ENCODE peak calls at places on chromosomes 6 and 20, in eight cellular contexts. One of them, this sample, is unnamed.

GRCh38 chr20:34680586-34680985 is 3.7 kb upstream of the PIGU start:
- DNase-seq in ascending aorta: no peak
- DNase-seq in uterus: no peak
- DNase-seq in brain microvascular endothelial cell: no peak
- DNase-seq in adrenal gland: no peak
- DNase-seq in fibroblast of lung: peak
- DNase-seq in body of pancreas: no peak
- DNase-seq in heart left ventricle: no peak
- DNase-seq in this sample: no peak

GRCh38 chr6:68559052-68559451 is 76.0 kb upstream of the ADGRB3 start:
- DNase-seq in ascending aorta: no peak
- DNase-seq in uterus: no peak
- DNase-seq in brain microvascular endothelial cell: no peak
- DNase-seq in adrenal gland: no peak
- DNase-seq in fibroblast of lung: peak
- DNase-seq in body of pancreas: no peak
- DNase-seq in heart left ventricle: no peak
- DNase-seq in this sample: no peak

GRCh38 chr6:42177514-42178364 is 4.6 kb downstream of the GUCA1A start:
- DNase-seq in ascending aorta: no peak
- DNase-seq in uterus: no peak
- DNase-seq in brain microvascular endothelial cell: no peak
- DNase-seq in adrenal gland: no peak
- DNase-seq in fibroblast of lung: no peak
- DNase-seq in body of pancreas: no peak
- DNase-seq in heart left ventricle: peak
- DNase-seq in this sample: no peak

GRCh38 chr6:16437095-16437494 is 198.7 kb downstream of the GMPR start:
- DNase-seq in ascending aorta: no peak
- DNase-seq in uterus: no peak
- DNase-seq in brain microvascular endothelial cell: no peak
- DNase-seq in adrenal gland: no peak
- DNase-seq in fibroblast of lung: no peak
- DNase-seq in body of pancreas: no peak
- DNase-seq in heart left ventricle: no peak
- DNase-seq in this sample: no peak

GRCh38 chr6:152952045-152952444 is 30.8 kb downstream of the FBXO5 start:
- DNase-seq in ascending aorta: no peak
- DNase-seq in uterus: no peak
- DNase-seq in brain microvascular endothelial cell: peak
- DNase-seq in adrenal gland: no peak
- DNase-seq in fibroblast of lung: peak
- DNase-seq in body of pancreas: no peak
- DNase-seq in heart left ventricle: no peak
- DNase-seq in this sample: no peak

GRCh38 chr6:2843138-2843740 is 1.6 kb upstream of the SERPINB1 start:
- DNase-seq in ascending aorta: no peak
- DNase-seq in uterus: no peak
- DNase-seq in brain microvascular endothelial cell: no peak
- DNase-seq in adrenal gland: no peak
- DNase-seq in fibroblast of lung: no peak
- DNase-seq in body of pancreas: no peak
- DNase-seq in heart left ventricle: no peak
- DNase-seq in this sample: no peak

GRCh38 chr6:139680819-139681218 is 306.4 kb upstream of the CITED2 start:
- DNase-seq in ascending aorta: no peak
- DNase-seq in uterus: no peak
- DNase-seq in brain microvascular endothelial cell: no peak
- DNase-seq in adrenal gland: no peak
- DNase-seq in fibroblast of lung: no peak
- DNase-seq in body of pancreas: no peak
- DNase-seq in heart left ventricle: no peak
- DNase-seq in this sample: no peak

GRCh38 chr6:159217595-159218275 is 48.5 kb downstream of the FNDC1 start:
- DNase-seq in ascending aorta: no peak
- DNase-seq in uterus: no peak
- DNase-seq in brain microvascular endothelial cell: peak
- DNase-seq in adrenal gland: peak
- DNase-seq in fibroblast of lung: peak
- DNase-seq in body of pancreas: peak
- DNase-seq in heart left ventricle: no peak
- DNase-seq in this sample: peak

GRCh38 chr6:139250296-139251274 is 41.2 kb downstream of the TXLNB start:
- DNase-seq in ascending aorta: no peak
- DNase-seq in uterus: peak
- DNase-seq in brain microvascular endothelial cell: peak
- DNase-seq in adrenal gland: peak
- DNase-seq in fibroblast of lung: peak
- DNase-seq in body of pancreas: peak
- DNase-seq in heart left ventricle: peak
- DNase-seq in this sample: no peak

GRCh38 chr6:71527831-71528377 is 239.3 kb downstream of the OGFRL1 start:
- DNase-seq in ascending aorta: no peak
- DNase-seq in uterus: no peak
- DNase-seq in brain microvascular endothelial cell: no peak
- DNase-seq in adrenal gland: no peak
- DNase-seq in fibroblast of lung: no peak
- DNase-seq in body of pancreas: no peak
- DNase-seq in heart left ventricle: no peak
- DNase-seq in this sample: no peak

GRCh38 chr6:11224252-11224965 is 8.1 kb downstream of the NEDD9 start:
- DNase-seq in ascending aorta: no peak
- DNase-seq in uterus: no peak
- DNase-seq in brain microvascular endothelial cell: peak
- DNase-seq in adrenal gland: no peak
- DNase-seq in fibroblast of lung: no peak
- DNase-seq in body of pancreas: no peak
- DNase-seq in heart left ventricle: no peak
- DNase-seq in this sample: no peak

GRCh38 chr6:77463881-77464867 is 883 bp upstream of the HTR1B start:
- DNase-seq in ascending aorta: no peak
- DNase-seq in uterus: no peak
- DNase-seq in brain microvascular endothelial cell: no peak
- DNase-seq in adrenal gland: no peak
- DNase-seq in fibroblast of lung: no peak
- DNase-seq in body of pancreas: no peak
- DNase-seq in heart left ventricle: no peak
- DNase-seq in this sample: no peak

GRCh38 chr6:63734923-63735322 is 99.3 kb downstream of the PHF3 start:
- DNase-seq in ascending aorta: no peak
- DNase-seq in uterus: no peak
- DNase-seq in brain microvascular endothelial cell: no peak
- DNase-seq in adrenal gland: no peak
- DNase-seq in fibroblast of lung: no peak
- DNase-seq in body of pancreas: no peak
- DNase-seq in heart left ventricle: no peak
- DNase-seq in this sample: no peak

GRCh38 chr6:138856654-138857053 is 60.8 kb downstream of the ECT2L start:
- DNase-seq in ascending aorta: no peak
- DNase-seq in uterus: no peak
- DNase-seq in brain microvascular endothelial cell: no peak
- DNase-seq in adrenal gland: no peak
- DNase-seq in fibroblast of lung: no peak
- DNase-seq in body of pancreas: no peak
- DNase-seq in heart left ventricle: no peak
- DNase-seq in this sample: no peak

GRCh38 chr6:52416629-52417151 is 3.5 kb upstream of the EFHC1 start:
- DNase-seq in ascending aorta: no peak
- DNase-seq in uterus: no peak
- DNase-seq in brain microvascular endothelial cell: peak
- DNase-seq in adrenal gland: peak
- DNase-seq in fibroblast of lung: peak
- DNase-seq in body of pancreas: peak
- DNase-seq in heart left ventricle: no peak
- DNase-seq in this sample: no peak

GRCh38 chr6:158559895-158560786 is at the start of gene TMEM181:
- DNase-seq in ascending aorta: no peak
- DNase-seq in uterus: peak
- DNase-seq in brain microvascular endothelial cell: peak
- DNase-seq in adrenal gland: peak
- DNase-seq in fibroblast of lung: peak
- DNase-seq in body of pancreas: peak
- DNase-seq in heart left ventricle: peak
- DNase-seq in this sample: peak

GRCh38 chr6:66556936-66557335 is 849.9 kb upstream of the EYS start:
- DNase-seq in ascending aorta: no peak
- DNase-seq in uterus: no peak
- DNase-seq in brain microvascular endothelial cell: no peak
- DNase-seq in adrenal gland: no peak
- DNase-seq in fibroblast of lung: no peak
- DNase-seq in body of pancreas: no peak
- DNase-seq in heart left ventricle: no peak
- DNase-seq in this sample: no peak

GRCh38 chr6:166934174-166934573 is 22.2 kb downstream of the RNASET2 start:
- DNase-seq in ascending aorta: no peak
- DNase-seq in uterus: no peak
- DNase-seq in brain microvascular endothelial cell: no peak
- DNase-seq in adrenal gland: no peak
- DNase-seq in fibroblast of lung: no peak
- DNase-seq in body of pancreas: no peak
- DNase-seq in heart left ventricle: no peak
- DNase-seq in this sample: no peak
- H3K4me3 ChIP-seq in ascending aorta: no peak
- H3K4me3 ChIP-seq in uterus: no peak
- H3K4me3 ChIP-seq in brain microvascular endothelial cell: no peak
- H3K4me3 ChIP-seq in adrenal gland: no peak
- H3K4me3 ChIP-seq in fibroblast of lung: no peak
- H3K4me3 ChIP-seq in body of pancreas: no peak
- H3K4me3 ChIP-seq in heart left ventricle: no peak
- H3K4me3 ChIP-seq in this sample: no peak

DNA sequence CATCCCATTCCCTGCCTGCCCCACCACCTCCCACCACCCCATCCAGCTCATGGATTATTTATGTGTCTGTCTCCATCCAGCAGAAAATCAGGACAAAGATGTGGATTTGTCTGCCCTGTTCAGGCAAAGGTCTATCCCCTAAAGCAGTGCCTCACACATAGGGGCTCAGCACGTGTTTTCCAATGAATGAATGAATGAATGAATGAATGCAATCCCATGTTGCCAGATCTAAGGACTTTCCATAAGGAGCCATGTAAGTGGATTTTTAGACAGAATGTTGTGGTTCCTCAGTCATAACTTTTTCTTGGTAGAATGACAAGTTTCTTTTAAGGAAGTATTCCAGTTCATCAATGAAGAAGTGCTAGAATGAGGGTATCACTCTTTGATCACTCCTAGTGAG is 133.7 kb downstream of the RNASET2 start:
- DNase-seq in ascending aorta: no peak
- DNase-seq in uterus: no peak
- DNase-seq in brain microvascular endothelial cell: no peak
- DNase-seq in adrenal gland: no peak
- DNase-seq in fibroblast of lung: no peak
- DNase-seq in body of pancreas: no peak
- DNase-seq in heart left ventricle: no peak
- DNase-seq in this sample: no peak
- TF ChIP-seq CTCF in ascending aorta: no peak
- TF ChIP-seq CTCF in uterus: no peak
- TF ChIP-seq CTCF in brain microvascular endothelial cell: no peak
- TF ChIP-seq CTCF in adrenal gland: no peak
- TF ChIP-seq CTCF in fibroblast of lung: no peak
- TF ChIP-seq CTCF in body of pancreas: no peak
- TF ChIP-seq CTCF in heart left ventricle: no peak
- TF ChIP-seq CTCF in this sample: no peak

DNA sequence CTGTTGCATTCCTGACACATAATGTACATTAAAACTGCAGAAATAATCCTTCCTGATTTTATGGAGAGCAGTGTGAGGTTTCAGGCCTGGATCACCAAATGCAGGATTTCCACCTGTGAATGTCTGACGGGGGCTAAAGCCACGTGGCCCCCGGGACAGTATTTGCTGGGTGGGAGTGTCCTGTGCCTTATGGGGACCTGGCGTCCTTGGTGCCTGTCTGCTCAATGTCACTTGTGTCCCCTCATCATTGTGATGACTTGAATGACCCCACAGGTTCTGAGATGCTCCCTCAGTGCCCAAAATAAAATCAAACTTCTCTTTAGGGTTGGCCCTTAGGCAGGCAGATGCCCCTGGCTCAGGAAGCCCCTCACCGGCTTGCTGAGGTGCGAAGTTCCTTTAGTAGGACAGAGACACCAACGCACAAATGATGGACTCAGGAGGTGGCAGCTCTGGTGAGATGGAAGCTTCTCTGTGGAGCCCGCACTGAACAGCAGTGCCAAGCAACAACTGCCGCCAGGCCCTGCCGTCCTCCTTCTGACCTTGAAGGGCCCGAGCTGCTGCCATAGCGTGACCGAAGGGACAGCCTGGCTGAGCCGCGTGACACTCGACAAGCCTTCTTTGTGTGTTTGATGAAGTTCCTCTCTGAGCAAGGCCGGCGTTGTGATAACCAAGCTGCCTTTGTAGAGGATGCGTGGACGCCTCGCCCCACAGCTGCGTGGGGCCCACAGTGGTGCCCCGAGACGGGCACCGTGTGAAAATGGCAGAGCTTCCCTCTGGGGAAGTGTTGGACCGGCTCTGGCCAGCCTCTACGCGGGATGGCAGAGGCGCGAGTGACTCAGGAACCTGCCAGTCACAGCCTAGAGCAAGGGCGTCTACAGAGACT is 30.9 kb downstream of the FRMD1 start:
- DNase-seq in ascending aorta: no peak
- DNase-seq in uterus: no peak
- DNase-seq in brain microvascular endothelial cell: no peak
- DNase-seq in adrenal gland: no peak
- DNase-seq in fibroblast of lung: no peak
- DNase-seq in body of pancreas: no peak
- DNase-seq in heart left ventricle: no peak
- DNase-seq in this sample: no peak
- H3K27ac ChIP-seq in ascending aorta: no peak
- H3K27ac ChIP-seq in uterus: no peak
- H3K27ac ChIP-seq in brain microvascular endothelial cell: no peak
- H3K27ac ChIP-seq in adrenal gland: no peak
- H3K27ac ChIP-seq in fibroblast of lung: no peak
- H3K27ac ChIP-seq in body of pancreas: no peak
- H3K27ac ChIP-seq in heart left ventricle: no peak
- H3K27ac ChIP-seq in this sample: no peak

GRCh38 chr20:49906615-49907154 is 8.6 kb downstream of the SPATA2 start:
- DNase-seq in ascending aorta: no peak
- DNase-seq in uterus: no peak
- DNase-seq in brain microvascular endothelial cell: no peak
- DNase-seq in adrenal gland: no peak
- DNase-seq in fibroblast of lung: no peak
- DNase-seq in body of pancreas: no peak
- DNase-seq in heart left ventricle: no peak
- DNase-seq in this sample: no peak

GRCh38 chr20:49905415-49906091 is 9.8 kb downstream of the SPATA2 start:
- DNase-seq in ascending aorta: no peak
- DNase-seq in uterus: no peak
- DNase-seq in brain microvascular endothelial cell: no peak
- DNase-seq in adrenal gland: no peak
- DNase-seq in fibroblast of lung: no peak
- DNase-seq in body of pancreas: no peak
- DNase-seq in heart left ventricle: no peak
- DNase-seq in this sample: no peak

GRCh38 chr20:49907405-49908257 is 7.7 kb downstream of the SPATA2 start:
- DNase-seq in ascending aorta: no peak
- DNase-seq in uterus: no peak
- DNase-seq in brain microvascular endothelial cell: no peak
- DNase-seq in adrenal gland: no peak
- DNase-seq in fibroblast of lung: no peak
- DNase-seq in body of pancreas: no peak
- DNase-seq in heart left ventricle: peak
- DNase-seq in this sample: no peak

GRCh38 chr20:49906101-49906604 is 9.2 kb downstream of the SPATA2 start:
- DNase-seq in ascending aorta: no peak
- DNase-seq in uterus: no peak
- DNase-seq in brain microvascular endothelial cell: no peak
- DNase-seq in adrenal gland: peak
- DNase-seq in fibroblast of lung: no peak
- DNase-seq in body of pancreas: no peak
- DNase-seq in heart left ventricle: peak
- DNase-seq in this sample: no peak

GRCh38 chr20:49904440-49905214 is 10.7 kb downstream of the SPATA2 start:
- DNase-seq in ascending aorta: no peak
- DNase-seq in uterus: no peak
- DNase-seq in brain microvascular endothelial cell: no peak
- DNase-seq in adrenal gland: no peak
- DNase-seq in fibroblast of lung: no peak
- DNase-seq in body of pancreas: no peak
- DNase-seq in heart left ventricle: no peak
- DNase-seq in this sample: no peak
- H3K4me3 ChIP-seq in ascending aorta: no peak
- H3K4me3 ChIP-seq in uterus: no peak
- H3K4me3 ChIP-seq in brain microvascular endothelial cell: no peak
- H3K4me3 ChIP-seq in adrenal gland: no peak
- H3K4me3 ChIP-seq in fibroblast of lung: no peak
- H3K4me3 ChIP-seq in body of pancreas: no peak
- H3K4me3 ChIP-seq in heart left ventricle: no peak
- H3K4me3 ChIP-seq in this sample: no peak